ENCODE peak calls at places on chromosomes 4 and X, in seven cellular contexts. One of them, this sample, is unnamed. For H3K4me1, the result is how much of the 10 kb centered on the place peaks cover.

GRCh38 chr4:151459380-151459779 is 50.4 kb downstream of the FHIP1A start:
- DNase-seq in IMR-90: no peak
- DNase-seq in H9: no peak
- DNase-seq in mesendoderm: no peak
- DNase-seq in mesenchymal stem cell: no peak
- DNase-seq in H1: no peak
- DNase-seq in trophoblast cell: no peak
- DNase-seq in this sample: no peak

GRCh38 chr4:82797591-82798081 is 960 bp downstream of the SCD5 start:
- DNase-seq in IMR-90: peak
- DNase-seq in H9: peak
- DNase-seq in mesendoderm: peak
- DNase-seq in mesenchymal stem cell: peak
- DNase-seq in H1: no peak
- DNase-seq in trophoblast cell: peak
- DNase-seq in this sample: no peak

GRCh38 chr4:151736367-151736766 is 24.4 kb downstream of the GATB start:
- DNase-seq in IMR-90: no peak
- DNase-seq in H9: no peak
- DNase-seq in mesendoderm: no peak
- DNase-seq in mesenchymal stem cell: no peak
- DNase-seq in H1: no peak
- DNase-seq in trophoblast cell: no peak
- DNase-seq in this sample: no peak

GRCh38 chr4:6332042-6332668 is 62.5 kb downstream of the WFS1 start:
- DNase-seq in IMR-90: peak
- DNase-seq in H9: peak
- DNase-seq in mesendoderm: peak
- DNase-seq in mesenchymal stem cell: peak
- DNase-seq in H1: no peak
- DNase-seq in trophoblast cell: peak
- DNase-seq in this sample: peak

GRCh38 chrX:65406532-65406931 is 128.1 kb downstream of the LAS1L start:
- DNase-seq in IMR-90: no peak
- DNase-seq in H9: peak
- DNase-seq in mesendoderm: peak
- DNase-seq in mesenchymal stem cell: no peak
- DNase-seq in H1: no peak
- DNase-seq in trophoblast cell: peak
- DNase-seq in this sample: no peak

GRCh38 chrX:30751497-30751896 is 98.3 kb downstream of the GK start:
- DNase-seq in IMR-90: no peak
- DNase-seq in H9: no peak
- DNase-seq in mesendoderm: no peak
- DNase-seq in mesenchymal stem cell: no peak
- DNase-seq in H1: no peak
- DNase-seq in trophoblast cell: peak
- DNase-seq in this sample: no peak

GRCh38 chr4:82779032-82779431 is 19.6 kb downstream of the SCD5 start:
- DNase-seq in IMR-90: no peak
- DNase-seq in H9: no peak
- DNase-seq in mesendoderm: no peak
- DNase-seq in mesenchymal stem cell: no peak
- DNase-seq in H1: no peak
- DNase-seq in trophoblast cell: no peak
- DNase-seq in this sample: no peak

GRCh38 chr4:86959588-86960500 is 25.0 kb downstream of the AFF1 start:
- DNase-seq in IMR-90: no peak
- DNase-seq in H9: peak
- DNase-seq in mesendoderm: peak
- DNase-seq in mesenchymal stem cell: peak
- DNase-seq in H1: peak
- DNase-seq in trophoblast cell: peak
- DNase-seq in this sample: peak

GRCh38 chrX:101659601-101660063 is at the start of gene ARMCX2:
- DNase-seq in IMR-90: peak
- DNase-seq in H9: peak
- DNase-seq in mesendoderm: peak
- DNase-seq in mesenchymal stem cell: peak
- DNase-seq in H1: no peak
- DNase-seq in trophoblast cell: no peak
- DNase-seq in this sample: peak

GRCh38 chrX:41923925-41924693 is 755 bp upstream of the CASK start:
- DNase-seq in IMR-90: peak
- DNase-seq in H9: peak
- DNase-seq in mesendoderm: peak
- DNase-seq in mesenchymal stem cell: peak
- DNase-seq in H1: no peak
- DNase-seq in trophoblast cell: peak
- DNase-seq in this sample: no peak

GRCh38 chr4:151029537-151029936 is 14.5 kb upstream of the LRBA start:
- DNase-seq in IMR-90: no peak
- DNase-seq in H9: no peak
- DNase-seq in mesendoderm: no peak
- DNase-seq in mesenchymal stem cell: no peak
- DNase-seq in H1: no peak
- DNase-seq in trophoblast cell: no peak
- DNase-seq in this sample: no peak

GRCh38 chr4:102318526-102318925 is 26.8 kb downstream of the SLC39A8 start:
- DNase-seq in IMR-90: no peak
- DNase-seq in H9: no peak
- DNase-seq in mesendoderm: no peak
- DNase-seq in mesenchymal stem cell: no peak
- DNase-seq in H1: no peak
- DNase-seq in trophoblast cell: peak
- DNase-seq in this sample: no peak

GRCh38 chr4:165208322-165208652 is 926 bp downstream of the KLHL2 start:
- DNase-seq in IMR-90: no peak
- DNase-seq in H9: no peak
- DNase-seq in mesendoderm: no peak
- DNase-seq in mesenchymal stem cell: no peak
- DNase-seq in H1: no peak
- DNase-seq in trophoblast cell: no peak
- DNase-seq in this sample: no peak

GRCh38 chr4:138410266-138410665 is 168.1 kb upstream of the SLC7A11 start:
- DNase-seq in IMR-90: no peak
- DNase-seq in H9: no peak
- DNase-seq in mesendoderm: no peak
- DNase-seq in mesenchymal stem cell: no peak
- DNase-seq in H1: no peak
- DNase-seq in trophoblast cell: no peak
- DNase-seq in this sample: no peak

GRCh38 chr4:173924561-173924960 is 358.9 kb downstream of the FBXO8 start:
- DNase-seq in IMR-90: no peak
- DNase-seq in H9: no peak
- DNase-seq in mesendoderm: no peak
- DNase-seq in mesenchymal stem cell: peak
- DNase-seq in H1: no peak
- DNase-seq in trophoblast cell: no peak
- DNase-seq in this sample: no peak

GRCh38 chr4:147846318-147847135 is 114.6 kb downstream of the ARHGAP10 start:
- DNase-seq in IMR-90: no peak
- DNase-seq in H9: no peak
- DNase-seq in mesendoderm: no peak
- DNase-seq in mesenchymal stem cell: no peak
- DNase-seq in H1: no peak
- DNase-seq in trophoblast cell: no peak
- DNase-seq in this sample: no peak

GRCh38 chr4:52421811-52422213 is 237.3 kb downstream of the USP46 start:
- DNase-seq in IMR-90: no peak
- DNase-seq in H9: no peak
- DNase-seq in mesendoderm: no peak
- DNase-seq in mesenchymal stem cell: no peak
- DNase-seq in H1: no peak
- DNase-seq in trophoblast cell: no peak
- DNase-seq in this sample: no peak

GRCh38 chrX:131741103-131741581 is 197.3 kb downstream of the OR13H1 start:
- DNase-seq in IMR-90: peak
- DNase-seq in H9: no peak
- DNase-seq in mesendoderm: no peak
- DNase-seq in mesenchymal stem cell: no peak
- DNase-seq in H1: no peak
- DNase-seq in trophoblast cell: peak
- DNase-seq in this sample: no peak

GRCh38 chrX:49106930-49107329 is 16.6 kb downstream of the GPKOW start:
- DNase-seq in IMR-90: peak
- DNase-seq in H9: peak
- DNase-seq in mesendoderm: peak
- DNase-seq in mesenchymal stem cell: peak
- DNase-seq in H1: no peak
- DNase-seq in trophoblast cell: peak
- DNase-seq in this sample: no peak

GRCh38 chr4:40196724-40197281 is at the start of gene RHOH:
- DNase-seq in IMR-90: no peak
- DNase-seq in H9: no peak
- DNase-seq in mesendoderm: peak
- DNase-seq in mesenchymal stem cell: no peak
- DNase-seq in H1: no peak
- DNase-seq in trophoblast cell: no peak
- DNase-seq in this sample: no peak

GRCh38 chrX:104136241-104137019 is 20.4 kb downstream of the SLC25A53 start:
- DNase-seq in IMR-90: peak
- DNase-seq in H9: peak
- DNase-seq in mesendoderm: peak
- DNase-seq in mesenchymal stem cell: peak
- DNase-seq in H1: no peak
- DNase-seq in trophoblast cell: peak
- DNase-seq in this sample: peak

GRCh38 chrX:107429090-107429489 is 20.4 kb upstream of the FRMPD3 start:
- DNase-seq in IMR-90: peak
- DNase-seq in H9: peak
- DNase-seq in mesendoderm: peak
- DNase-seq in mesenchymal stem cell: peak
- DNase-seq in H1: no peak
- DNase-seq in trophoblast cell: peak
- DNase-seq in this sample: no peak

GRCh38 chrX:119015407-119016242 is 41.2 kb downstream of the LONRF3 start:
- DNase-seq in IMR-90: peak
- DNase-seq in H9: no peak
- DNase-seq in mesendoderm: peak
- DNase-seq in mesenchymal stem cell: peak
- DNase-seq in H1: no peak
- DNase-seq in trophoblast cell: peak
- DNase-seq in this sample: no peak

GRCh38 chrX:5644786-5645185 is 583.9 kb downstream of the NLGN4X start:
- DNase-seq in IMR-90: no peak
- DNase-seq in H9: peak
- DNase-seq in mesendoderm: no peak
- DNase-seq in mesenchymal stem cell: no peak
- DNase-seq in H1: no peak
- DNase-seq in trophoblast cell: no peak
- DNase-seq in this sample: no peak

GRCh38 chr4:9999956-10000551 is 21.2 kb downstream of the SLC2A9 start:
- DNase-seq in IMR-90: peak
- DNase-seq in H9: no peak
- DNase-seq in mesendoderm: no peak
- DNase-seq in mesenchymal stem cell: no peak
- DNase-seq in H1: no peak
- DNase-seq in trophoblast cell: peak
- DNase-seq in this sample: no peak

GRCh38 chr4:174324725-174325124 is 41.0 kb downstream of the CEP44 start:
- DNase-seq in IMR-90: peak
- DNase-seq in H9: no peak
- DNase-seq in mesendoderm: no peak
- DNase-seq in mesenchymal stem cell: no peak
- DNase-seq in H1: no peak
- DNase-seq in trophoblast cell: no peak
- DNase-seq in this sample: no peak

GRCh38 chr4:138650917-138651564 is 364.5 kb upstream of the NOCT start:
- DNase-seq in IMR-90: peak
- DNase-seq in H9: no peak
- DNase-seq in mesendoderm: peak
- DNase-seq in mesenchymal stem cell: peak
- DNase-seq in H1: no peak
- DNase-seq in trophoblast cell: no peak
- DNase-seq in this sample: no peak

GRCh38 chrX:7972586-7972985 is 45.4 kb upstream of the PNPLA4 start:
- DNase-seq in IMR-90: no peak
- DNase-seq in H9: no peak
- DNase-seq in mesendoderm: no peak
- DNase-seq in mesenchymal stem cell: peak
- DNase-seq in H1: no peak
- DNase-seq in trophoblast cell: no peak
- DNase-seq in this sample: no peak

GRCh38 chr4:120066182-120066524 is 495 bp downstream of the MAD2L1 start:
- DNase-seq in IMR-90: no peak
- DNase-seq in H9: no peak
- DNase-seq in mesendoderm: peak
- DNase-seq in mesenchymal stem cell: no peak
- DNase-seq in H1: no peak
- DNase-seq in trophoblast cell: no peak
- DNase-seq in this sample: no peak

GRCh38 chrX:20623448-20623847 is 356.7 kb upstream of the RPS6KA3 start:
- DNase-seq in IMR-90: no peak
- DNase-seq in H9: no peak
- DNase-seq in mesendoderm: peak
- DNase-seq in mesenchymal stem cell: peak
- DNase-seq in H1: no peak
- DNase-seq in trophoblast cell: no peak
- DNase-seq in this sample: no peak
- H2AK5ac ChIP-seq in IMR-90: no peak
- H2AK5ac ChIP-seq in H9: no peak
- H2AK5ac ChIP-seq in mesendoderm: no peak
- H2AK5ac ChIP-seq in mesenchymal stem cell: no peak
- H2AK5ac ChIP-seq in H1: no peak
- H2AK5ac ChIP-seq in trophoblast cell: no peak
- H2AK5ac ChIP-seq in this sample: no peak

DNA sequence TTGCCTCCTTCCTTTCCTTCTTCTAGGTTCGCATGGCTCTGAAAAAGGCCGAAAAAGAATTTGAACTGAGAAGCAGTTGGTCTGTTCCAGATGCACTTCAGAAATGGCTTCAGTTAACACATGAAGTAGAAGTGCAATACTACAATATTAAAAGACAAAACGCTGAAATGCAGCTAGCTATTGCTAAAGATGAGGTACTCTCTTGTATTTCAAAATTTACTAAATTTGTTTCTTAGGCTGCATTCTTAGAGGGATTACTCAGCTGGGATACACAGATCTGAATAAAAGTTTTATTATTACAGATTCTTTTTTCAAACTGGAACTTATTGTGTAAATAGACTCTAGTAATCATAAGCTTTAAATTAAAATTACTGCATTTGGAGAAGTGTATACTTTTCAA is 146.9 kb downstream of the STIM2 start:
- DNase-seq in IMR-90: peak
- DNase-seq in H9: no peak
- DNase-seq in mesendoderm: no peak
- DNase-seq in mesenchymal stem cell: no peak
- DNase-seq in H1: no peak
- DNase-seq in trophoblast cell: no peak
- DNase-seq in this sample: no peak
- H3K4me1 ChIP-seq in IMR-90: under half
- H3K4me1 ChIP-seq in H9: under half
- H3K4me1 ChIP-seq in mesendoderm: under half
- H3K4me1 ChIP-seq in mesenchymal stem cell: under half
- H3K4me1 ChIP-seq in H1: under half
- H3K4me1 ChIP-seq in trophoblast cell: under half
- H3K4me1 ChIP-seq in this sample: under half

GRCh38 chr4:1714303-1715001 is 2.3 kb upstream of the SLBP start:
- DNase-seq in IMR-90: no peak
- DNase-seq in H9: peak
- DNase-seq in mesendoderm: peak
- DNase-seq in mesenchymal stem cell: no peak
- DNase-seq in H1: no peak
- DNase-seq in trophoblast cell: no peak
- DNase-seq in this sample: no peak
- H3K27ac ChIP-seq in IMR-90: no peak
- H3K27ac ChIP-seq in H9: no peak
- H3K27ac ChIP-seq in mesendoderm: no peak
- H3K27ac ChIP-seq in mesenchymal stem cell: no peak
- H3K27ac ChIP-seq in H1: no peak
- H3K27ac ChIP-seq in trophoblast cell: no peak
- H3K27ac ChIP-seq in this sample: no peak

GRCh38 chrX:123487226-123487625 is 245.6 kb downstream of the THOC2 start:
- DNase-seq in IMR-90: no peak
- DNase-seq in H9: no peak
- DNase-seq in mesendoderm: no peak
- DNase-seq in mesenchymal stem cell: no peak
- DNase-seq in H1: no peak
- DNase-seq in trophoblast cell: peak
- DNase-seq in this sample: no peak
- H2AK5ac ChIP-seq in IMR-90: no peak
- H2AK5ac ChIP-seq in H9: no peak
- H2AK5ac ChIP-seq in mesendoderm: no peak
- H2AK5ac ChIP-seq in mesenchymal stem cell: no peak
- H2AK5ac ChIP-seq in H1: no peak
- H2AK5ac ChIP-seq in trophoblast cell: no peak
- H2AK5ac ChIP-seq in this sample: no peak

This sample was measured in neuronal stem cell.